ENCODE peak calls at places on chromosome 15, in five cellular contexts. I is KG1; C is stimulated activated CD8-positive, alpha-beta memory T cell treated with anti-CD3 and anti-CD28 coated beads, Interleukin-15, amount 100 ng/mL, for 4 hours; U is NCI-H1092; X is ureter. Y is an unnamed sample.

GRCh38 chr15:100715571-100716455 is 113.4 kb downstream of the ASB7 start:
- DNase-seq in U (no peak), I (no peak), C (no peak), X (peak; percentile 41), Y (no peak)

GRCh38 chr15:58548308-58549012 is 116.7 kb downstream of the LIPC start:
- DNase-seq in I (no peak), U (no peak), C (no peak), X (no peak), Y (no peak)

GRCh38 chr15:63971427-63971805 is 74.9 kb downstream of the DAPK2 start:
- DNase-seq in I (no peak), C (peak; percentile 9), U (no peak), X (peak; percentile 39), Y (no peak)

GRCh38 chr15:68230157-68231100 is 901 bp upstream of the CLN6 start:
- DNase-seq in U (no peak), I (no peak), C (no peak), X (no peak), Y (no peak)

GRCh38 chr15:31325976-31326728 is 483 bp upstream of the KLF13 start:
- DNase-seq in X (peak; percentile 99), I (peak; percentile 95), C (peak; percentile 99), U (peak; percentile 91), Y (peak; percentile 96)

GRCh38 chr15:70066422-70066821 is 31.3 kb downstream of the TLE3 start:
- DNase-seq in I (no peak), X (no peak), C (no peak), U (no peak), Y (no peak)

GRCh38 chr15:67190813-67191212 is 63.6 kb downstream of the AAGAB start:
- DNase-seq in C (no peak), X (no peak), U (no peak), I (no peak), Y (no peak)

GRCh38 chr15:61184431-61184830 is 44.7 kb downstream of the RORA start:
- DNase-seq in I (no peak), U (no peak), C (no peak), X (no peak), Y (no peak)

GRCh38 chr15:73397461-73397860 is 28.7 kb upstream of the HCN4 start:
- DNase-seq in C (no peak), X (no peak), U (no peak), I (no peak), Y (no peak)

GRCh38 chr15:67506775-67507747 is 13.9 kb upstream of the C15orf61 start:
- DNase-seq in X (no peak), C (no peak), I (no peak), U (no peak), Y (no peak)

GRCh38 chr15:72835289-72835890 is 51.8 kb upstream of the ADPGK start:
- DNase-seq in I (no peak), X (no peak), U (no peak), C (no peak), Y (no peak)

GRCh38 chr15:99604865-99605264 is 39.1 kb downstream of the MEF2A start:
- DNase-seq in I (no peak), C (no peak), X (no peak), U (no peak), Y (no peak)

GRCh38 chr15:41782486-41783271 is 8.4 kb downstream of the MAPKBP1 start:
- DNase-seq in U (no peak), I (no peak), C (no peak), X (no peak), Y (no peak)

GRCh38 chr15:85831415-85832113 is 36.8 kb upstream of the KLHL25 start:
- DNase-seq in I (no peak), C (no peak), U (peak; percentile 7), X (peak; percentile 64), Y (no peak)

GRCh38 chr15:28014623-28015200 is 84.4 kb downstream of the OCA2 start:
- DNase-seq in C (no peak), U (no peak), X (no peak), I (no peak), Y (no peak)

GRCh38 chr15:50558012-50558411 is 11.5 kb upstream of the USP50 start:
- DNase-seq in U (no peak), C (no peak), I (no peak), X (no peak), Y (no peak)